ENCODE peak calls at places on chromosomes 3 and 15, in nine cellular contexts. One of them, this sample, is unnamed.

GRCh38 chr3:4503050-4503449 is 9.9 kb downstream of the ITPR1 start:
- DNase-seq in amniotic epithelial cell: no peak
- DNase-seq in NCI-H1105 treated with DMSO at 0.1 percent for 48 hours: no peak
- DNase-seq in T1000: no peak
- DNase-seq in GM10248: no peak
- DNase-seq in ureter: no peak
- DNase-seq in heart right ventricle: no peak
- DNase-seq in NCI-H345: no peak
- DNase-seq in M059J: no peak
- DNase-seq in this sample: no peak

GRCh38 chr3:127722104-127722784 is 49.5 kb downstream of the ABTB1 start:
- DNase-seq in T1000: no peak
- DNase-seq in heart right ventricle: no peak
- DNase-seq in NCI-H345: no peak
- DNase-seq in M059J: no peak
- DNase-seq in ureter: no peak
- DNase-seq in amniotic epithelial cell: no peak
- DNase-seq in GM10248: no peak
- DNase-seq in NCI-H1105 treated with DMSO at 0.1 percent for 48 hours: no peak
- DNase-seq in this sample: no peak

GRCh38 chr15:59999064-59999377 is 5.1 kb upstream of the FOXB1 start:
- DNase-seq in NCI-H1105 treated with DMSO at 0.1 percent for 48 hours: no peak
- DNase-seq in ureter: no peak
- DNase-seq in amniotic epithelial cell: no peak
- DNase-seq in heart right ventricle: no peak
- DNase-seq in T1000: no peak
- DNase-seq in NCI-H345: no peak
- DNase-seq in GM10248: peak
- DNase-seq in M059J: no peak
- DNase-seq in this sample: no peak

GRCh38 chr3:60917136-60917535 is 334.1 kb downstream of the FHIT start:
- DNase-seq in NCI-H345: peak
- DNase-seq in NCI-H1105 treated with DMSO at 0.1 percent for 48 hours: peak
- DNase-seq in T1000: no peak
- DNase-seq in ureter: no peak
- DNase-seq in M059J: no peak
- DNase-seq in amniotic epithelial cell: no peak
- DNase-seq in GM10248: no peak
- DNase-seq in heart right ventricle: peak
- DNase-seq in this sample: no peak

GRCh38 chr15:59751552-59752413 is 62.7 kb upstream of the BNIP2 start:
- DNase-seq in NCI-H1105 treated with DMSO at 0.1 percent for 48 hours: peak
- DNase-seq in ureter: no peak
- DNase-seq in T1000: no peak
- DNase-seq in heart right ventricle: no peak
- DNase-seq in M059J: peak
- DNase-seq in amniotic epithelial cell: peak
- DNase-seq in GM10248: no peak
- DNase-seq in NCI-H345: no peak
- DNase-seq in this sample: no peak

GRCh38 chr3:49191741-49192140 is 20.3 kb downstream of the KLHDC8B start:
- DNase-seq in GM10248: no peak
- DNase-seq in amniotic epithelial cell: no peak
- DNase-seq in heart right ventricle: no peak
- DNase-seq in M059J: no peak
- DNase-seq in NCI-H1105 treated with DMSO at 0.1 percent for 48 hours: no peak
- DNase-seq in NCI-H345: no peak
- DNase-seq in ureter: no peak
- DNase-seq in T1000: no peak
- DNase-seq in this sample: no peak

GRCh38 chr15:74347757-74348250 is 19.6 kb downstream of the CYP11A1 start:
- DNase-seq in heart right ventricle: no peak
- DNase-seq in amniotic epithelial cell: no peak
- DNase-seq in M059J: no peak
- DNase-seq in NCI-H345: no peak
- DNase-seq in ureter: no peak
- DNase-seq in GM10248: no peak
- DNase-seq in T1000: no peak
- DNase-seq in NCI-H1105 treated with DMSO at 0.1 percent for 48 hours: no peak
- DNase-seq in this sample: no peak

GRCh38 chr15:34808016-34808415 is 12.7 kb upstream of the ACTC1 start:
- DNase-seq in T1000: no peak
- DNase-seq in NCI-H345: no peak
- DNase-seq in amniotic epithelial cell: peak
- DNase-seq in NCI-H1105 treated with DMSO at 0.1 percent for 48 hours: no peak
- DNase-seq in ureter: no peak
- DNase-seq in GM10248: no peak
- DNase-seq in heart right ventricle: no peak
- DNase-seq in M059J: peak
- DNase-seq in this sample: no peak

GRCh38 chr15:27418729-27419128 is 447.7 kb downstream of the GABRG3 start:
- DNase-seq in NCI-H345: peak
- DNase-seq in NCI-H1105 treated with DMSO at 0.1 percent for 48 hours: no peak
- DNase-seq in amniotic epithelial cell: no peak
- DNase-seq in heart right ventricle: no peak
- DNase-seq in GM10248: no peak
- DNase-seq in ureter: no peak
- DNase-seq in T1000: no peak
- DNase-seq in M059J: no peak
- DNase-seq in this sample: no peak

GRCh38 chr15:56047354-56047753 is 53.9 kb upstream of the NEDD4 start:
- DNase-seq in ureter: no peak
- DNase-seq in M059J: peak
- DNase-seq in T1000: no peak
- DNase-seq in GM10248: no peak
- DNase-seq in heart right ventricle: no peak
- DNase-seq in NCI-H345: no peak
- DNase-seq in amniotic epithelial cell: no peak
- DNase-seq in NCI-H1105 treated with DMSO at 0.1 percent for 48 hours: no peak
- DNase-seq in this sample: no peak

GRCh38 chr3:63494646-63495045 is 157.8 kb upstream of the SNTN start:
- DNase-seq in T1000: no peak
- DNase-seq in NCI-H345: no peak
- DNase-seq in amniotic epithelial cell: no peak
- DNase-seq in ureter: no peak
- DNase-seq in GM10248: no peak
- DNase-seq in NCI-H1105 treated with DMSO at 0.1 percent for 48 hours: no peak
- DNase-seq in M059J: peak
- DNase-seq in heart right ventricle: no peak
- DNase-seq in this sample: no peak

GRCh38 chr15:35427091-35427490 is 118.9 kb downstream of the DPH6 start:
- DNase-seq in T1000: no peak
- DNase-seq in heart right ventricle: no peak
- DNase-seq in NCI-H1105 treated with DMSO at 0.1 percent for 48 hours: no peak
- DNase-seq in M059J: peak
- DNase-seq in GM10248: no peak
- DNase-seq in ureter: no peak
- DNase-seq in amniotic epithelial cell: peak
- DNase-seq in NCI-H345: no peak
- DNase-seq in this sample: no peak

GRCh38 chr3:150268426-150269321 is 139.4 kb upstream of the TSC22D2 start:
- DNase-seq in M059J: peak
- DNase-seq in amniotic epithelial cell: peak
- DNase-seq in ureter: no peak
- DNase-seq in T1000: no peak
- DNase-seq in heart right ventricle: no peak
- DNase-seq in NCI-H1105 treated with DMSO at 0.1 percent for 48 hours: no peak
- DNase-seq in NCI-H345: no peak
- DNase-seq in GM10248: no peak
- DNase-seq in this sample: no peak

GRCh38 chr3:183701744-183702143 is 4.1 kb downstream of the YEATS2 start:
- DNase-seq in amniotic epithelial cell: no peak
- DNase-seq in GM10248: no peak
- DNase-seq in ureter: no peak
- DNase-seq in T1000: no peak
- DNase-seq in heart right ventricle: no peak
- DNase-seq in NCI-H345: no peak
- DNase-seq in M059J: no peak
- DNase-seq in NCI-H1105 treated with DMSO at 0.1 percent for 48 hours: no peak
- DNase-seq in this sample: no peak

GRCh38 chr15:26720546-26720945 is 52.3 kb downstream of the GABRB3 start:
- DNase-seq in GM10248: no peak
- DNase-seq in heart right ventricle: no peak
- DNase-seq in M059J: no peak
- DNase-seq in T1000: no peak
- DNase-seq in NCI-H1105 treated with DMSO at 0.1 percent for 48 hours: no peak
- DNase-seq in ureter: no peak
- DNase-seq in amniotic epithelial cell: no peak
- DNase-seq in NCI-H345: no peak
- DNase-seq in this sample: no peak

GRCh38 chr15:74633781-74634180 is 18.1 kb downstream of the CLK3 start:
- DNase-seq in T1000: no peak
- DNase-seq in ureter: no peak
- DNase-seq in NCI-H1105 treated with DMSO at 0.1 percent for 48 hours: no peak
- DNase-seq in heart right ventricle: no peak
- DNase-seq in amniotic epithelial cell: no peak
- DNase-seq in M059J: no peak
- DNase-seq in GM10248: no peak
- DNase-seq in NCI-H345: no peak
- DNase-seq in this sample: no peak

GRCh38 chr3:32347286-32348125 is 44.1 kb upstream of the CMTM7 start:
- DNase-seq in heart right ventricle: peak
- DNase-seq in GM10248: no peak
- DNase-seq in NCI-H1105 treated with DMSO at 0.1 percent for 48 hours: no peak
- DNase-seq in NCI-H345: no peak
- DNase-seq in ureter: no peak
- DNase-seq in T1000: no peak
- DNase-seq in M059J: no peak
- DNase-seq in amniotic epithelial cell: no peak
- DNase-seq in this sample: no peak

GRCh38 chr15:83993591-83993990 is 242.0 kb upstream of the GOLGA6L4 start:
- DNase-seq in heart right ventricle: no peak
- DNase-seq in M059J: no peak
- DNase-seq in NCI-H345: no peak
- DNase-seq in GM10248: no peak
- DNase-seq in NCI-H1105 treated with DMSO at 0.1 percent for 48 hours: no peak
- DNase-seq in amniotic epithelial cell: no peak
- DNase-seq in T1000: no peak
- DNase-seq in ureter: no peak
- DNase-seq in this sample: no peak

GRCh38 chr15:42619641-42620371 is 44.4 kb downstream of the STARD9 start:
- DNase-seq in NCI-H345: no peak
- DNase-seq in heart right ventricle: no peak
- DNase-seq in amniotic epithelial cell: no peak
- DNase-seq in GM10248: no peak
- DNase-seq in M059J: no peak
- DNase-seq in T1000: no peak
- DNase-seq in NCI-H1105 treated with DMSO at 0.1 percent for 48 hours: no peak
- DNase-seq in ureter: no peak
- DNase-seq in this sample: no peak

This sample was measured in H54.